ENCODE peak calls at places on chromosomes 3 and 15, in five cellular contexts. One of them, this sample, is unnamed.

GRCh38 chr3:197456271-197457091 is 99.3 kb downstream of the BDH1 start:
- DNase-seq in IMR-90: peak; percentile 87
- DNase-seq in CD8-positive, alpha-beta memory T cell: peak; percentile 24
- DNase-seq in naive thymus-derived CD4-positive, alpha-beta T cell: peak; percentile 20
- DNase-seq in keratinocyte: no peak
- DNase-seq in this sample: no peak

GRCh38 chr15:33656090-33656670 is 312.1 kb upstream of the CHRM5 start:
- DNase-seq in keratinocyte: no peak
- DNase-seq in naive thymus-derived CD4-positive, alpha-beta T cell: no peak
- DNase-seq in IMR-90: no peak
- DNase-seq in CD8-positive, alpha-beta memory T cell: no peak
- DNase-seq in this sample: no peak

GRCh38 chr15:90038639-90039095 is 37.5 kb downstream of the ZNF710 start:
- DNase-seq in IMR-90: no peak
- DNase-seq in naive thymus-derived CD4-positive, alpha-beta T cell: no peak
- DNase-seq in CD8-positive, alpha-beta memory T cell: no peak
- DNase-seq in keratinocyte: no peak
- DNase-seq in this sample: no peak

GRCh38 chr3:109647985-109648384 is 310.6 kb upstream of the DPPA4 start:
- DNase-seq in naive thymus-derived CD4-positive, alpha-beta T cell: no peak
- DNase-seq in keratinocyte: no peak
- DNase-seq in CD8-positive, alpha-beta memory T cell: no peak
- DNase-seq in IMR-90: peak; percentile 3
- DNase-seq in this sample: no peak

GRCh38 chr3:54756330-54756731 is 171.5 kb downstream of the LRTM1 start:
- DNase-seq in IMR-90: peak; percentile 94
- DNase-seq in naive thymus-derived CD4-positive, alpha-beta T cell: no peak
- DNase-seq in CD8-positive, alpha-beta memory T cell: no peak
- DNase-seq in keratinocyte: no peak
- DNase-seq in this sample: no peak

GRCh38 chr3:30292192-30292893 is 314.1 kb upstream of the TGFBR2 start:
- DNase-seq in naive thymus-derived CD4-positive, alpha-beta T cell: no peak
- DNase-seq in IMR-90: peak; percentile 51
- DNase-seq in keratinocyte: no peak
- DNase-seq in CD8-positive, alpha-beta memory T cell: no peak
- DNase-seq in this sample: no peak

GRCh38 chr3:128506721-128507120 is 13.7 kb upstream of the GATA2 start:
- DNase-seq in CD8-positive, alpha-beta memory T cell: no peak
- DNase-seq in naive thymus-derived CD4-positive, alpha-beta T cell: no peak
- DNase-seq in IMR-90: no peak
- DNase-seq in keratinocyte: no peak
- DNase-seq in this sample: no peak

GRCh38 chr3:132231633-132232032 is 85.6 kb upstream of the ACP3 start:
- DNase-seq in keratinocyte: no peak
- DNase-seq in CD8-positive, alpha-beta memory T cell: no peak
- DNase-seq in naive thymus-derived CD4-positive, alpha-beta T cell: no peak
- DNase-seq in IMR-90: peak; percentile 55
- DNase-seq in this sample: no peak

GRCh38 chr15:69060041-69060481 is 45.6 kb downstream of the NOX5 start:
- DNase-seq in naive thymus-derived CD4-positive, alpha-beta T cell: no peak
- DNase-seq in CD8-positive, alpha-beta memory T cell: no peak
- DNase-seq in IMR-90: no peak
- DNase-seq in keratinocyte: no peak
- DNase-seq in this sample: no peak

GRCh38 chr3:132245547-132245946 is 71.7 kb upstream of the ACP3 start:
- DNase-seq in CD8-positive, alpha-beta memory T cell: no peak
- DNase-seq in naive thymus-derived CD4-positive, alpha-beta T cell: no peak
- DNase-seq in IMR-90: no peak
- DNase-seq in keratinocyte: no peak
- DNase-seq in this sample: no peak

GRCh38 chr3:182618981-182619591 is 174.2 kb upstream of the ATP11B start:
- DNase-seq in IMR-90: peak; percentile 1
- DNase-seq in CD8-positive, alpha-beta memory T cell: no peak
- DNase-seq in naive thymus-derived CD4-positive, alpha-beta T cell: no peak
- DNase-seq in keratinocyte: no peak
- DNase-seq in this sample: peak; percentile 71

GRCh38 chr15:58568157-58568571 is 136.4 kb downstream of the LIPC start:
- DNase-seq in keratinocyte: peak; percentile 50
- DNase-seq in CD8-positive, alpha-beta memory T cell: no peak
- DNase-seq in naive thymus-derived CD4-positive, alpha-beta T cell: no peak
- DNase-seq in IMR-90: no peak
- DNase-seq in this sample: no peak

GRCh38 chr3:8529197-8529637 is 27.6 kb downstream of the LMCD1 start:
- DNase-seq in keratinocyte: no peak
- DNase-seq in IMR-90: peak; percentile 73
- DNase-seq in CD8-positive, alpha-beta memory T cell: no peak
- DNase-seq in naive thymus-derived CD4-positive, alpha-beta T cell: no peak
- DNase-seq in this sample: no peak

GRCh38 chr3:49180116-49180515 is 8.7 kb downstream of the KLHDC8B start:
- DNase-seq in keratinocyte: no peak
- DNase-seq in IMR-90: no peak
- DNase-seq in CD8-positive, alpha-beta memory T cell: no peak
- DNase-seq in naive thymus-derived CD4-positive, alpha-beta T cell: no peak
- DNase-seq in this sample: no peak

GRCh38 chr3:31378226-31378625 is 154.5 kb upstream of the STT3B start:
- DNase-seq in CD8-positive, alpha-beta memory T cell: no peak
- DNase-seq in naive thymus-derived CD4-positive, alpha-beta T cell: no peak
- DNase-seq in keratinocyte: no peak
- DNase-seq in IMR-90: no peak
- DNase-seq in this sample: no peak

GRCh38 chr15:78565951-78566774 is 843 bp downstream of the CHRNA5 start:
- DNase-seq in CD8-positive, alpha-beta memory T cell: peak; percentile 18
- DNase-seq in naive thymus-derived CD4-positive, alpha-beta T cell: peak; percentile 13
- DNase-seq in keratinocyte: no peak
- DNase-seq in IMR-90: peak; percentile 3
- DNase-seq in this sample: no peak

GRCh38 chr3:14203521-14204079 is 25.0 kb downstream of the LSM3 start:
- DNase-seq in naive thymus-derived CD4-positive, alpha-beta T cell: peak; percentile 32
- DNase-seq in keratinocyte: no peak
- DNase-seq in CD8-positive, alpha-beta memory T cell: peak; percentile 27
- DNase-seq in IMR-90: peak; percentile 87
- DNase-seq in this sample: no peak

GRCh38 chr3:113271189-113271588 is 59.8 kb downstream of the BOC start:
- DNase-seq in keratinocyte: no peak
- DNase-seq in CD8-positive, alpha-beta memory T cell: no peak
- DNase-seq in naive thymus-derived CD4-positive, alpha-beta T cell: peak; percentile 41
- DNase-seq in IMR-90: no peak
- DNase-seq in this sample: no peak

GRCh38 chr3:53162672-53163458 is 1.9 kb downstream of the PRKCD start:
- DNase-seq in IMR-90: no peak
- DNase-seq in naive thymus-derived CD4-positive, alpha-beta T cell: peak; percentile 25
- DNase-seq in keratinocyte: no peak
- DNase-seq in CD8-positive, alpha-beta memory T cell: peak; percentile 41
- DNase-seq in this sample: no peak

GRCh38 chr3:168094877-168095610 is 680 bp downstream of the GOLIM4 start:
- DNase-seq in keratinocyte: no peak
- DNase-seq in CD8-positive, alpha-beta memory T cell: peak; percentile 7
- DNase-seq in IMR-90: peak; percentile 69
- DNase-seq in naive thymus-derived CD4-positive, alpha-beta T cell: peak; percentile 2
- DNase-seq in this sample: no peak

GRCh38 chr15:41936649-41937567 is 35.4 kb downstream of the EHD4 start:
- DNase-seq in naive thymus-derived CD4-positive, alpha-beta T cell: peak; percentile 71
- DNase-seq in IMR-90: peak; percentile 55
- DNase-seq in CD8-positive, alpha-beta memory T cell: peak; percentile 78
- DNase-seq in keratinocyte: no peak
- DNase-seq in this sample: no peak

GRCh38 chr3:13879946-13880810 is at the start of gene WNT7A:
- DNase-seq in CD8-positive, alpha-beta memory T cell: peak; percentile 70
- DNase-seq in IMR-90: no peak
- DNase-seq in naive thymus-derived CD4-positive, alpha-beta T cell: peak; percentile 82
- DNase-seq in keratinocyte: no peak
- DNase-seq in this sample: no peak

GRCh38 chr15:80371924-80372323 is 32.3 kb upstream of the ARNT2 start:
- DNase-seq in naive thymus-derived CD4-positive, alpha-beta T cell: no peak
- DNase-seq in keratinocyte: no peak
- DNase-seq in CD8-positive, alpha-beta memory T cell: no peak
- DNase-seq in IMR-90: no peak
- DNase-seq in this sample: no peak

GRCh38 chr15:62485170-62485720 is 320.2 kb upstream of the C2CD4B start:
- DNase-seq in CD8-positive, alpha-beta memory T cell: no peak
- DNase-seq in naive thymus-derived CD4-positive, alpha-beta T cell: no peak
- DNase-seq in IMR-90: no peak
- DNase-seq in keratinocyte: no peak
- DNase-seq in this sample: no peak

GRCh38 chr15:77033417-77033728 is 37.5 kb downstream of the TSPAN3 start:
- DNase-seq in CD8-positive, alpha-beta memory T cell: no peak
- DNase-seq in keratinocyte: no peak
- DNase-seq in IMR-90: no peak
- DNase-seq in naive thymus-derived CD4-positive, alpha-beta T cell: no peak
- DNase-seq in this sample: no peak

GRCh38 chr3:52085883-52086282 is 29.5 kb upstream of the DUSP7 start:
- DNase-seq in CD8-positive, alpha-beta memory T cell: no peak
- DNase-seq in keratinocyte: no peak
- DNase-seq in naive thymus-derived CD4-positive, alpha-beta T cell: no peak
- DNase-seq in IMR-90: no peak
- DNase-seq in this sample: no peak

GRCh38 chr3:13371100-13372075 is 48.7 kb downstream of the NUP210 start:
- DNase-seq in CD8-positive, alpha-beta memory T cell: no peak
- DNase-seq in naive thymus-derived CD4-positive, alpha-beta T cell: no peak
- DNase-seq in keratinocyte: no peak
- DNase-seq in IMR-90: no peak
- DNase-seq in this sample: no peak

GRCh38 chr3:116443096-116443793 is 2.0 kb downstream of the LSAMP start:
- DNase-seq in naive thymus-derived CD4-positive, alpha-beta T cell: no peak
- DNase-seq in keratinocyte: no peak
- DNase-seq in CD8-positive, alpha-beta memory T cell: no peak
- DNase-seq in IMR-90: peak; percentile 34
- DNase-seq in this sample: no peak

DNA sequence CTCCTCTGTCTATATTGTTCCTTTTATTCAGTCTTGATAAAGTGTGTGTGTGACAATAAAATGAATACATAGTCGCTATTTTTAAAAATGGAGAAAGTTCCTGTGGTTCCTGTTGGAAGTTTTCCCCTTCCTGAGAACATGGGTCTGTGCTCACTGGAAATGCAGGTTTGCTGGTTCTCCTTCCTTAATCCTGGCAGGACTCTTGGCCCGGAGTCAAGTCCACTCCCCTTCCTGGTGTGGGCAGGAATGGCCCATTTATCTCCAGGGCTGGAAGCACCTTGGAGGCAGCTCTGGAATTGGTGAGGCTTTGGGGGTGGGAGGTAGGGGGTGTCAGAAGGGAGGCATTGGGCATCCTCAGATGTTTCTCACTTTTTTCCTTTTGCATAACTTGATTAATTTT is 30.1 kb downstream of the FOXL2 start:
- DNase-seq in CD8-positive, alpha-beta memory T cell: no peak
- DNase-seq in IMR-90: no peak
- DNase-seq in naive thymus-derived CD4-positive, alpha-beta T cell: no peak
- DNase-seq in keratinocyte: no peak
- DNase-seq in this sample: no peak
- H3K27ac ChIP-seq in CD8-positive, alpha-beta memory T cell: no peak overlapping the region
- H3K27ac ChIP-seq in IMR-90: no peak overlapping the region
- H3K27ac ChIP-seq in naive thymus-derived CD4-positive, alpha-beta T cell: no peak overlapping the region
- H3K27ac ChIP-seq in keratinocyte: no peak overlapping the region
- H3K27ac ChIP-seq in this sample: no peak overlapping the region

GRCh38 chr15:39478996-39479395 is 101.9 kb upstream of the THBS1 start:
- DNase-seq in CD8-positive, alpha-beta memory T cell: no peak
- DNase-seq in keratinocyte: no peak
- DNase-seq in naive thymus-derived CD4-positive, alpha-beta T cell: no peak
- DNase-seq in IMR-90: no peak
- DNase-seq in this sample: no peak

GRCh38 chr15:39479916-39480315 is 101.0 kb upstream of the THBS1 start:
- DNase-seq in CD8-positive, alpha-beta memory T cell: no peak
- DNase-seq in naive thymus-derived CD4-positive, alpha-beta T cell: no peak
- DNase-seq in IMR-90: peak; percentile 66
- DNase-seq in keratinocyte: no peak
- DNase-seq in this sample: no peak

GRCh38 chr15:39472661-39473657 is 107.9 kb upstream of the THBS1 start:
- DNase-seq in CD8-positive, alpha-beta memory T cell: no peak
- DNase-seq in naive thymus-derived CD4-positive, alpha-beta T cell: no peak
- DNase-seq in IMR-90: peak; percentile 99
- DNase-seq in keratinocyte: no peak
- DNase-seq in this sample: no peak

GRCh38 chr15:39471791-39472190 is 109.1 kb upstream of the THBS1 start:
- DNase-seq in keratinocyte: no peak
- DNase-seq in naive thymus-derived CD4-positive, alpha-beta T cell: no peak
- DNase-seq in CD8-positive, alpha-beta memory T cell: no peak
- DNase-seq in IMR-90: peak; percentile 36
- DNase-seq in this sample: no peak

DNA sequence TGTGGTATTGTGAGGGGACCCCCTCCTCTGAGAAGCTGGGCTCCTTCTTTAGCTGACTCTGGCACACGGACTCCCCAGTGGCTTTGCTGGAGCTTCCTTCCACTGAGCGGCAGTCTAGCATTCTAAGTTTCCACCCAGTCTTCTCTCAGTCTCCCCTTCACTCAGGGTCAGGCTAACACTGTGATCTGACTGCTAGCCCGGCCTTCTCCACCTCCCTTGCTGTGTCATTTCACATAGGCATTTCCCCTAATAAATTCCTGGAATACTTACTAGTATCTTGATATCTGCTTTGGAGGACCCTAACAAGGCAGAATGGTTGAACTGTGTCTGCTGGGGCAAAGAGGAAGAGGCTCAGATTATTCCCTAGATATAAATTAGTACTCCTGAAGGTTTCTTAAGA is 106.2 kb upstream of the THBS1 start:
- DNase-seq in IMR-90: no peak
- DNase-seq in keratinocyte: no peak
- DNase-seq in naive thymus-derived CD4-positive, alpha-beta T cell: no peak
- DNase-seq in CD8-positive, alpha-beta memory T cell: no peak
- DNase-seq in this sample: no peak
- H3K27ac ChIP-seq in IMR-90: peak overlapping the region; percentile 85
- H3K27ac ChIP-seq in keratinocyte: no peak overlapping the region
- H3K27ac ChIP-seq in naive thymus-derived CD4-positive, alpha-beta T cell: no peak overlapping the region
- H3K27ac ChIP-seq in CD8-positive, alpha-beta memory T cell: no peak overlapping the region
- H3K27ac ChIP-seq in this sample: no peak overlapping the region

DNA sequence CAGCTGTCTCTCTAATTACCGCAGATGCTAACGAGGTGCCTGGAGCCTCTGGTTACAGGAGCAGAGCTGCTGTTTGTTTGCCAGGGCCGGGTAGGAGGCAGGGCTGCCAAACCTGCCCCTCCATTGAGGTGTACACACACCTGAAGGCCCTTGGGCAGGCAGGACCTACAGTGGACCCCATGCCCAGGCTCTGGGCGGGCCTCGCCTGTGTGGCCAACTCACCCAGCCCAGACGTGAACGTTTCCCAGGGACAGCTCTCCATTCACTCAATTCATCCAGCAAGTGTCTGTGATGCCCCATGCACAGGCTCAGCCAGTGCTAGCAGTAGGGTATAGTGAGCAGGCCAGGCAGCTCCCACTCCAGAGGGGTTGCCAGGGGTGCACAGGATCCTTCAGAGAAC is 43.7 kb downstream of the PLXNA1 start:
- DNase-seq in IMR-90: no peak
- DNase-seq in naive thymus-derived CD4-positive, alpha-beta T cell: no peak
- DNase-seq in keratinocyte: no peak
- DNase-seq in CD8-positive, alpha-beta memory T cell: no peak
- DNase-seq in this sample: no peak
- H3K27ac ChIP-seq in IMR-90: no peak overlapping the region
- H3K27ac ChIP-seq in naive thymus-derived CD4-positive, alpha-beta T cell: no peak overlapping the region
- H3K27ac ChIP-seq in keratinocyte: no peak overlapping the region
- H3K27ac ChIP-seq in CD8-positive, alpha-beta memory T cell: no peak overlapping the region
- H3K27ac ChIP-seq in this sample: no peak overlapping the region

GRCh38 chr3:72153477-72154314 is 368.7 kb upstream of the PROK2 start:
- DNase-seq in CD8-positive, alpha-beta memory T cell: no peak
- DNase-seq in IMR-90: no peak
- DNase-seq in keratinocyte: no peak
- DNase-seq in naive thymus-derived CD4-positive, alpha-beta T cell: no peak
- DNase-seq in this sample: no peak
- H3K27ac ChIP-seq in CD8-positive, alpha-beta memory T cell: no peak overlapping the region
- H3K27ac ChIP-seq in IMR-90: no peak overlapping the region
- H3K27ac ChIP-seq in keratinocyte: no peak overlapping the region
- H3K27ac ChIP-seq in naive thymus-derived CD4-positive, alpha-beta T cell: no peak overlapping the region
- H3K27ac ChIP-seq in this sample: no peak overlapping the region